ENCODE peak calls at places on chromosomes 4 and X, in four cellular contexts. One of them, this sample, is unnamed.

GRCh38 chr4:92825186-92825715 is 521.5 kb downstream of the GRID2 start:
- DNase-seq in tibial nerve: no peak
- DNase-seq in GDM1: no peak
- DNase-seq in foreskin keratinocyte: peak
- DNase-seq in this sample: no peak

GRCh38 chr4:175339100-175339707 is 421.0 kb downstream of the ADAM29 start:
- DNase-seq in foreskin keratinocyte: no peak
- DNase-seq in GDM1: no peak
- DNase-seq in tibial nerve: no peak
- DNase-seq in this sample: no peak

GRCh38 chr4:47031713-47032404 is 492 bp downstream of the GABRB1 start:
- DNase-seq in foreskin keratinocyte: no peak
- DNase-seq in GDM1: no peak
- DNase-seq in tibial nerve: no peak
- DNase-seq in this sample: no peak

GRCh38 chr4:150574678-150575077 is 7.3 kb upstream of the MAB21L2 start:
- DNase-seq in foreskin keratinocyte: no peak
- DNase-seq in GDM1: no peak
- DNase-seq in tibial nerve: no peak
- DNase-seq in this sample: no peak

GRCh38 chr4:118351851-118352827 is 664 bp downstream of the PRSS12 start:
- DNase-seq in tibial nerve: peak
- DNase-seq in GDM1: no peak
- DNase-seq in foreskin keratinocyte: peak
- DNase-seq in this sample: peak

GRCh38 chr4:1976416-1977352 is 32.1 kb downstream of the NELFA start:
- DNase-seq in foreskin keratinocyte: no peak
- DNase-seq in GDM1: no peak
- DNase-seq in tibial nerve: no peak
- DNase-seq in this sample: no peak

GRCh38 chr4:6476893-6477292 is 4.5 kb upstream of the PPP2R2C start:
- DNase-seq in GDM1: no peak
- DNase-seq in foreskin keratinocyte: no peak
- DNase-seq in tibial nerve: no peak
- DNase-seq in this sample: no peak

GRCh38 chrX:63784346-63784901 is 590 bp downstream of the ARHGEF9 start:
- DNase-seq in GDM1: no peak
- DNase-seq in tibial nerve: no peak
- DNase-seq in foreskin keratinocyte: no peak
- DNase-seq in this sample: no peak

GRCh38 chr4:118888666-118889312 is at the start of gene SYNPO2:
- DNase-seq in tibial nerve: peak
- DNase-seq in foreskin keratinocyte: peak
- DNase-seq in GDM1: peak
- DNase-seq in this sample: peak

GRCh38 chr4:169658196-169658595 is 37.8 kb downstream of the CLCN3 start:
- DNase-seq in GDM1: no peak
- DNase-seq in tibial nerve: no peak
- DNase-seq in foreskin keratinocyte: peak
- DNase-seq in this sample: no peak

GRCh38 chr4:1407657-1408333 is 1.6 kb upstream of the NKX1-1 start:
- DNase-seq in foreskin keratinocyte: no peak
- DNase-seq in GDM1: no peak
- DNase-seq in tibial nerve: no peak
- DNase-seq in this sample: no peak

GRCh38 chr4:85452073-85452764 is 22.7 kb upstream of the ARHGAP24 start:
- DNase-seq in GDM1: no peak
- DNase-seq in tibial nerve: no peak
- DNase-seq in foreskin keratinocyte: no peak
- DNase-seq in this sample: no peak

GRCh38 chrX:80432863-80433262 is 12.6 kb downstream of the TENT5D start:
- DNase-seq in tibial nerve: no peak
- DNase-seq in foreskin keratinocyte: no peak
- DNase-seq in GDM1: peak
- DNase-seq in this sample: no peak

GRCh38 chrX:120617996-120618630 is 11.7 kb downstream of the C1GALT1C1 start:
- DNase-seq in tibial nerve: no peak
- DNase-seq in GDM1: no peak
- DNase-seq in foreskin keratinocyte: no peak
- DNase-seq in this sample: no peak

GRCh38 chr4:168630445-168631187 is 133.8 kb downstream of the PALLD start:
- DNase-seq in foreskin keratinocyte: peak
- DNase-seq in tibial nerve: no peak
- DNase-seq in GDM1: no peak
- DNase-seq in this sample: no peak

GRCh38 chrX:111868726-111869638 is 7.0 kb upstream of the TRPC5OS start:
- DNase-seq in tibial nerve: no peak
- DNase-seq in foreskin keratinocyte: no peak
- DNase-seq in GDM1: no peak
- DNase-seq in this sample: no peak

GRCh38 chrX:120791013-120791643 is 84.5 kb downstream of the CT47B1 start:
- DNase-seq in tibial nerve: peak
- DNase-seq in foreskin keratinocyte: no peak
- DNase-seq in GDM1: no peak
- DNase-seq in this sample: no peak

GRCh38 chrX:74179071-74179470 is 124.9 kb upstream of the ZCCHC13 start:
- DNase-seq in tibial nerve: no peak
- DNase-seq in foreskin keratinocyte: peak
- DNase-seq in GDM1: no peak
- DNase-seq in this sample: no peak

GRCh38 chrX:11352296-11352741 is 59.1 kb downstream of the AMELX start:
- DNase-seq in tibial nerve: no peak
- DNase-seq in GDM1: no peak
- DNase-seq in foreskin keratinocyte: no peak
- DNase-seq in this sample: no peak

GRCh38 chr4:3037957-3038451 is 36.3 kb downstream of the HTT-AS start:
- DNase-seq in tibial nerve: no peak
- DNase-seq in foreskin keratinocyte: no peak
- DNase-seq in GDM1: no peak
- DNase-seq in this sample: no peak

GRCh38 chr4:146112389-146112788 is 63.1 kb upstream of the LSM6 start:
- DNase-seq in GDM1: no peak
- DNase-seq in foreskin keratinocyte: no peak
- DNase-seq in tibial nerve: no peak
- DNase-seq in this sample: no peak

GRCh38 chr4:16544251-16544721 is 318.0 kb upstream of the TAPT1 start:
- DNase-seq in tibial nerve: no peak
- DNase-seq in foreskin keratinocyte: no peak
- DNase-seq in GDM1: no peak
- DNase-seq in this sample: no peak

GRCh38 chrX:67353651-67354370 is 190.0 kb upstream of the AR start:
- DNase-seq in foreskin keratinocyte: peak
- DNase-seq in GDM1: no peak
- DNase-seq in tibial nerve: no peak
- DNase-seq in this sample: no peak

GRCh38 chr4:98566491-98567008 is 91.9 kb downstream of the TSPAN5 start:
- DNase-seq in GDM1: no peak
- DNase-seq in tibial nerve: no peak
- DNase-seq in foreskin keratinocyte: no peak
- DNase-seq in this sample: no peak

GRCh38 chr4:140529434-140529833 is 5.5 kb downstream of the ELMOD2 start:
- DNase-seq in GDM1: no peak
- DNase-seq in tibial nerve: no peak
- DNase-seq in foreskin keratinocyte: no peak
- DNase-seq in this sample: no peak

GRCh38 chrX:79270401-79270800 is 96.7 kb downstream of the ITM2A start:
- DNase-seq in GDM1: peak
- DNase-seq in tibial nerve: peak
- DNase-seq in foreskin keratinocyte: peak
- DNase-seq in this sample: no peak

GRCh38 chr4:40874331-40874730 is 124.6 kb downstream of the NSUN7 start:
- DNase-seq in foreskin keratinocyte: no peak
- DNase-seq in GDM1: no peak
- DNase-seq in tibial nerve: no peak
- DNase-seq in this sample: no peak

GRCh38 chrX:73977542-73978169 is 326.3 kb upstream of the ZCCHC13 start:
- DNase-seq in tibial nerve: no peak
- DNase-seq in foreskin keratinocyte: no peak
- DNase-seq in GDM1: no peak
- DNase-seq in this sample: no peak